ENCODE peak calls at places on chromosome 6, in five cellular contexts. U is HL-60, Q is IMR-90, G is tibial artery, V is pancreas. Z is an unnamed sample.

GRCh38 chr6:38567436-38567835 is 72.3 kb downstream of the BTBD9 start:
- DNase-seq in U (no peak), Q (peak; percentile 93), G (peak; percentile 23), V (peak; percentile 25), Z (peak; percentile 95)

GRCh38 chr6:102520981-102521380 is 1127.5 kb downstream of the GRIK2 start:
- DNase-seq in U (no peak), Q (no peak), G (no peak), V (no peak), Z (no peak)

GRCh38 chr6:102553214-102553613 is 1159.7 kb downstream of the GRIK2 start:
- DNase-seq in U (no peak), Q (no peak), G (no peak), V (no peak), Z (no peak)

GRCh38 chr6:42257063-42257462 is 39.4 kb upstream of the MRPS10 start:
- DNase-seq in U (no peak), Q (no peak), G (no peak), V (no peak), Z (no peak)

GRCh38 chr6:8810325-8810724 is 375.0 kb upstream of the SLC35B3 start:
- DNase-seq in U (no peak), Q (no peak), G (no peak), V (no peak), Z (no peak)

GRCh38 chr6:124962617-124963415 is 579 bp downstream of the RNF217 start:
- DNase-seq in U (no peak), Q (peak; percentile 35), G (peak; percentile 36), V (peak; percentile 38), Z (peak; percentile 46)

GRCh38 chr6:85273870-85274269 is 176.0 kb upstream of the NT5E start:
- DNase-seq in U (no peak), Q (peak; percentile 1), G (no peak), V (no peak), Z (no peak)

GRCh38 chr6:107290491-107290890 is 168.9 kb downstream of the PDSS2 start:
- DNase-seq in U (no peak), Q (no peak), G (no peak), V (no peak), Z (no peak)

GRCh38 chr6:40042232-40042631 is 108.0 kb upstream of the MOCS1 start:
- DNase-seq in U (peak; percentile 3), Q (no peak), G (no peak), V (no peak), Z (no peak)

GRCh38 chr6:83314693-83315092 is 116.2 kb downstream of the ME1 start:
- DNase-seq in U (no peak), Q (no peak), G (no peak), V (no peak), Z (no peak)

GRCh38 chr6:2743280-2744205 is 7.2 kb downstream of the MYLK4 start:
- DNase-seq in U (no peak), Q (no peak), G (no peak), V (peak; percentile 28), Z (no peak)

GRCh38 chr6:155483858-155484257 is 28.2 kb upstream of the NOX3 start:
- DNase-seq in U (no peak), Q (peak; percentile 39), G (no peak), V (no peak), Z (peak; percentile 94)

GRCh38 chr6:37667050-37667814 is 30.5 kb downstream of the MDGA1 start:
- DNase-seq in U (no peak), Q (peak; percentile 90), G (no peak), V (no peak), Z (peak; percentile 45)

GRCh38 chr6:90076471-90076870 is 182.2 kb downstream of the GJA10 start:
- DNase-seq in U (no peak), Q (no peak), G (no peak), V (no peak), Z (no peak)

GRCh38 chr6:35489995-35490791 is 6.7 kb downstream of the TEAD3 start:
- DNase-seq in U (no peak), Q (peak; percentile 81), G (peak; percentile 84), V (peak; percentile 60), Z (peak; percentile 80)

GRCh38 chr6:28789553-28790083 is 134.2 kb downstream of the TRIM27 start:
- DNase-seq in U (peak; percentile 25), Q (peak; percentile 68), G (no peak), V (no peak), Z (peak; percentile 60)

GRCh38 chr6:31356216-31356945 is 598 bp downstream of the HLA-B start:
- DNase-seq in U (no peak), Q (peak; percentile 18), G (peak; percentile 52), V (peak; percentile 46), Z (peak; percentile 23)

GRCh38 chr6:35654883-35655282 is 33.8 kb downstream of the FKBP5 start:
- DNase-seq in U (no peak), Q (no peak), G (no peak), V (no peak), Z (no peak)

GRCh38 chr6:90121982-90122381 is 174.7 kb downstream of the BACH2 start:
- DNase-seq in U (no peak), Q (peak; percentile 52), G (no peak), V (no peak), Z (no peak)

GRCh38 chr6:10297825-10298224 is 117.0 kb downstream of the TFAP2A start:
- DNase-seq in U (peak; percentile 78), Q (peak; percentile 5), G (no peak), V (no peak), Z (peak; percentile 11)

GRCh38 chr6:31702819-31703716 is at the start of gene ABHD16A:
- DNase-seq in U (peak; percentile 100), Q (peak; percentile 98), G (peak; percentile 100), V (peak; percentile 98), Z (peak; percentile 97)

GRCh38 chr6:43983632-43984031 is 143.6 kb downstream of the MRPL14 start:
- DNase-seq in U (no peak), Q (no peak), G (peak; percentile 2), V (no peak), Z (no peak)

GRCh38 chr6:75563032-75563431 is 38.6 kb upstream of the SENP6 start:
- DNase-seq in U (peak; percentile 24), Q (peak; percentile 47), G (no peak), V (no peak), Z (peak; percentile 45)

GRCh38 chr6:56816393-56816792 is 138.5 kb upstream of the BEND6 start:
- DNase-seq in U (no peak), Q (no peak), G (no peak), V (no peak), Z (no peak)

GRCh38 chr6:125157280-125157679 is 3.7 kb downstream of the TPD52L1 start:
- DNase-seq in U (no peak), Q (no peak), G (no peak), V (no peak), Z (no peak)

GRCh38 chr6:20327141-20327540 is 74.5 kb upstream of the E2F3 start:
- DNase-seq in U (no peak), Q (no peak), G (no peak), V (no peak), Z (no peak)

GRCh38 chr6:128655978-128656498 is 135.6 kb upstream of the PTPRK start:
- DNase-seq in U (no peak), Q (peak; percentile 93), G (no peak), V (no peak), Z (peak; percentile 86)

GRCh38 chr6:168526841-168527281 is 85.9 kb downstream of the SMOC2 start:
- DNase-seq in U (no peak), Q (no peak), G (peak; percentile 69), V (peak; percentile 75), Z (no peak)

DNA sequence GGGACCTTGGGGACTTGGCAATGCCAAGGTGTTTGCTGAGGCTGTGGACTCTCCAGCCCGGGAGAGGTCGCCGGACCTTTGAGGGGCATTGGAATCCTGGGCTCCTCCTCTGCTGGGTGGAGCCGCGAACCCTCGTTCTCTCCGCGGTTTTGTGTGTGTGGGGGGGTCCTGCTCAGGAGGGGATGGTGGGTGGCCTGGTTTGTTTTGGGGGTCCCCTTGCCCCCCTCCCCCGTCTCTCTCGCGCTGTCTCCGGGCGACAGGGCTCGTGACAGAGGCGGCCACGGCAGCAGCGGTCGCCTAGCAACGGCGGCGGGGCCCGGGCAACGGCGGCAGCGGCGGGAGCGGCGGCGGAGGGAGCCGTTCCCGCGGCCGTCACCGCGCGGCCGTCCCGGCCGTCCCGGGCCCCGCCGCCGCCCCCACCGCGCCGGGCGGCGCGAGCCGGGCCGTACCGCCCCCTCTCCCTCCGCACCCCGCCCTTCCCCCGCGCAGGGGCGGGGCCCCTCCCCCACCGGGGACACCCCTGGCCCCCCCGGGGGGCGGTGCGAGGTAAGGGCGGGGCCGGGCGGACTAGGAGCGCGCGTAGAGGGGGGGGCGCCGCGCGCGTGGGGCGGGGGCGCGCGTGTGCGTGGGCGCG is 7.8 kb downstream of the SYNGAP1 start:
- DNase-seq in U (peak; percentile 27), Q (no peak), G (peak; percentile 45), V (peak; percentile 56), Z (no peak)
- TF ChIP-seq CTCF in U (no peak), Q (no peak), G (no peak), V (no peak), Z (peak; percentile 7)

DNA sequence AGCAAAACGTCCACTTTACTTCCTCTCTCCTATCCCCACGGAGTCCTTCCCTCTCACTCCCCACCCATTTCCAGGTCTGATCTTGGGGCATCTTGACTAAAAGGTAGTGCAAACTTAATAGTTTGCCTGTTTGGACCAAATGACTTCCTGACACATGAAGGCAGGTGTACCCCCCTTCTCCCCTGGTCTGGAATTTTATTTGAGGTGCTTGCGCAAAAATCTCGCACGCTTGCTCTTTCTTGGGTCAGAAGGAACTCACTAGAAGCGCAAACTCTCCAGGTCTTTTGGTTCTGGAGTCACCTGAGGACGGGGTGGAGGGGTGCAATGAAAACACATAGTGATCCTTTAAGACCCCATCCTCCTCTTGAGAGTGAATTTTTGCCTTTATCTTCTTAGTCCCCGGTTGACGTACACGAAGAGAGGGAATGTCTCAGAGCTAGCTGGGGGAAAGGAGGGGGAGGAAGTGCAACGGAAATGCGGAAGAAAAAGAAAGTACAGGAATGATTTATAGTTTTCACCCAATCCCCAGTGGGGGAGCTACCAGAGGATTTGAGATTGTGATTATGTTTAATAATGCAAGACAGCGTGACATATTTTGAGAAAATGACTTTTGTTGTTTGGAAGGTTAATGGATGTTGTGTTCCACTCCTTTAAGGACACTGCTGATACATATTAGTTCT is 4.9 kb downstream of the ADGRB3 start:
- DNase-seq in U (no peak), Q (no peak), G (no peak), V (no peak), Z (no peak)
- H3K4me3 ChIP-seq in U (no peak overlapping the region), Q (no peak overlapping the region), G (peak overlapping the region; percentile 23), V (no peak overlapping the region), Z (no peak overlapping the region)

DNA sequence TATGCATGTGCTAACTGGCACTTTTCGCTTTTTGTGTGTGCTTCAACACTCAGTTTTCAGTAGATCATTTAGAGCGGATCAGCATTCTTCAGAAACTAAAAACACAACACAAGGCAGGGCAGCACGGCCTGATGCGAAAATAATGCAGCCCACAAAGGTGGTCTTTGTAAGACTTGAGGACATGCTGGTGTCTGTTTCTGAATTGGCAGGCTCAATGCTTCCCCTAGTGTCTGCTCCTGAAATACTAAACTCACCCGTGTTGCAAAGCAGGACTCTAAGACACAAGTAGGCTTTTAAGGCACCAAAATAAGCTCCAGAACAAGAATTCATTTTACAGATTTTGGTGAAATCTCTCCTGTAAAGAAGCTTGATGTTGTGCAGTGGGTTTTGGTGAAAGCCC is 676.5 kb downstream of the TENT5A start:
- DNase-seq in U (no peak), Q (peak; percentile 12), G (no peak), V (no peak), Z (no peak)
- TF ChIP-seq CTCF in U (no peak), Q (peak; percentile 39), G (no peak), V (no peak), Z (peak; percentile 49)

DNA sequence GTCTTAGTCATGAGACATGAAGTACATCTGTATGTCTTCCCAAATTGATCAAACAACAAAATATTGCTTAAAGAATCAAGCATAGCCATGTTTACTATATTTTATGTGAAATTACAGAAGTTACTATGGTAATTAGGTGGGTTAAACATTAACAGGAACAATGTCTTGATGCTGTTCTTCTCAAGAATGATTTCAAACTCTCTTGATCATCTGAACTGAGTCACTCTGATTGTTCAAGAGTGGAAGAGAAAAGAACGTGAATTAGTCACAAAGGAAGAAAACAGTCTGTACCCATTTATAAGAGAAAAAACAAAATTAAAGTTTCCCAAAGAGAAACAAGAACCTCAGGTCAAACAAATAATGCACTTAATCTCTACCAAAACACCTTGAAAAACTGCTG is 62.2 kb upstream of the NUP153 start:
- DNase-seq in U (no peak), Q (no peak), G (no peak), V (no peak), Z (no peak)
- H3K4me3 ChIP-seq in U (no peak overlapping the region), Q (no peak overlapping the region), G (no peak overlapping the region), V (no peak overlapping the region), Z (no peak overlapping the region)

Z was measured in AG10803.